ENCODE peak calls at places on chromosome 6, in five cellular contexts. One of them, this sample, is unnamed.

GRCh38 chr6:36984581-36985383 is 1.2 kb downstream of the MTCH1 start:
- DNase-seq in GM12878: no peak
- DNase-seq in WTC11: peak; percentile 68
- DNase-seq in H1: peak; percentile 67
- DNase-seq in HepG2: no peak
- DNase-seq in this sample: peak; percentile 66

GRCh38 chr6:135932651-135933050 is 81.2 kb downstream of the PDE7B start:
- DNase-seq in GM12878: no peak
- DNase-seq in WTC11: no peak
- DNase-seq in H1: no peak
- DNase-seq in HepG2: no peak
- DNase-seq in this sample: no peak

GRCh38 chr6:152669894-152670293 is 27.8 kb upstream of the MYCT1 start:
- DNase-seq in GM12878: no peak
- DNase-seq in WTC11: no peak
- DNase-seq in H1: no peak
- DNase-seq in HepG2: peak; percentile 5
- DNase-seq in this sample: no peak

GRCh38 chr6:41559655-41560439 is 13.7 kb downstream of the FOXP4 start:
- DNase-seq in GM12878: no peak
- DNase-seq in WTC11: no peak
- DNase-seq in H1: no peak
- DNase-seq in HepG2: no peak
- DNase-seq in this sample: no peak

GRCh38 chr6:4133941-4134838 is 1.2 kb downstream of the ECI2 start:
- DNase-seq in GM12878: no peak
- DNase-seq in WTC11: peak; percentile 42
- DNase-seq in H1: peak; percentile 61
- DNase-seq in HepG2: peak; percentile 57
- DNase-seq in this sample: peak; percentile 41

GRCh38 chr6:142947702-142948480 is 2.9 kb upstream of the HIVEP2 start:
- DNase-seq in GM12878: no peak
- DNase-seq in WTC11: no peak
- DNase-seq in H1: no peak
- DNase-seq in HepG2: no peak
- DNase-seq in this sample: no peak

GRCh38 chr6:42269553-42269952 is 51.9 kb upstream of the MRPS10 start:
- DNase-seq in GM12878: peak; percentile 83
- DNase-seq in WTC11: no peak
- DNase-seq in H1: no peak
- DNase-seq in HepG2: no peak
- DNase-seq in this sample: no peak

GRCh38 chr6:22153384-22154158 is 143.3 kb downstream of the PRL start:
- DNase-seq in GM12878: no peak
- DNase-seq in WTC11: no peak
- DNase-seq in H1: no peak
- DNase-seq in HepG2: no peak
- DNase-seq in this sample: no peak

GRCh38 chr6:143405381-143406154 is 44.9 kb downstream of the ADAT2 start:
- DNase-seq in GM12878: no peak
- DNase-seq in WTC11: no peak
- DNase-seq in H1: no peak
- DNase-seq in HepG2: no peak
- DNase-seq in this sample: no peak

GRCh38 chr6:77456531-77457248 is 6.6 kb downstream of the HTR1B start:
- DNase-seq in GM12878: no peak
- DNase-seq in WTC11: no peak
- DNase-seq in H1: no peak
- DNase-seq in HepG2: peak; percentile 12
- DNase-seq in this sample: no peak

GRCh38 chr6:117992856-117993255 is 85.8 kb downstream of the SLC35F1 start:
- DNase-seq in GM12878: no peak
- DNase-seq in WTC11: no peak
- DNase-seq in H1: no peak
- DNase-seq in HepG2: no peak
- DNase-seq in this sample: no peak

GRCh38 chr6:144581807-144582537 is 296.8 kb downstream of the UTRN start:
- DNase-seq in GM12878: no peak
- DNase-seq in WTC11: peak; percentile 13
- DNase-seq in H1: no peak
- DNase-seq in HepG2: peak; percentile 35
- DNase-seq in this sample: peak; percentile 24

GRCh38 chr6:45483021-45483420 is 105.3 kb upstream of the SUPT3H start:
- DNase-seq in GM12878: no peak
- DNase-seq in WTC11: no peak
- DNase-seq in H1: no peak
- DNase-seq in HepG2: no peak
- DNase-seq in this sample: no peak

GRCh38 chr6:29625337-29625930 is 7.5 kb downstream of the GABBR1 start:
- DNase-seq in GM12878: no peak
- DNase-seq in WTC11: no peak
- DNase-seq in H1: no peak
- DNase-seq in HepG2: no peak
- DNase-seq in this sample: peak; percentile 52

GRCh38 chr6:5466459-5466858 is 205.1 kb downstream of the FARS2 start:
- DNase-seq in GM12878: no peak
- DNase-seq in WTC11: no peak
- DNase-seq in H1: no peak
- DNase-seq in HepG2: no peak
- DNase-seq in this sample: peak; percentile 33

GRCh38 chr6:155079985-155080452 is 84.9 kb downstream of the TIAM2 start:
- DNase-seq in GM12878: peak; percentile 25
- DNase-seq in WTC11: no peak
- DNase-seq in H1: no peak
- DNase-seq in HepG2: no peak
- DNase-seq in this sample: peak; percentile 74

GRCh38 chr6:29011276-29011734 is 6.2 kb upstream of the ZNF311 start:
- DNase-seq in GM12878: no peak
- DNase-seq in WTC11: peak; percentile 71
- DNase-seq in H1: peak; percentile 73
- DNase-seq in HepG2: no peak
- DNase-seq in this sample: peak; percentile 65

GRCh38 chr6:117270121-117270959 is 5.0 kb downstream of the VGLL2 start:
- DNase-seq in GM12878: no peak
- DNase-seq in WTC11: peak; percentile 61
- DNase-seq in H1: peak; percentile 74
- DNase-seq in HepG2: no peak
- DNase-seq in this sample: no peak

GRCh38 chr6:133062702-133063319 is 178.3 kb upstream of the EYA4 start:
- DNase-seq in GM12878: no peak
- DNase-seq in WTC11: no peak
- DNase-seq in H1: no peak
- DNase-seq in HepG2: no peak
- DNase-seq in this sample: no peak

GRCh38 chr6:26363882-26364825 is 844 bp upstream of the BTN3A2 start:
- DNase-seq in GM12878: peak; percentile 17
- DNase-seq in WTC11: no peak
- DNase-seq in H1: no peak
- DNase-seq in HepG2: no peak
- DNase-seq in this sample: no peak

GRCh38 chr6:28719275-28719940 is 193.7 kb downstream of the GPX5 start:
- DNase-seq in GM12878: no peak
- DNase-seq in WTC11: peak; percentile 80
- DNase-seq in H1: peak; percentile 88
- DNase-seq in HepG2: peak; percentile 35
- DNase-seq in this sample: peak; percentile 57

GRCh38 chr6:140228491-140228890 is 854.0 kb upstream of the CITED2 start:
- DNase-seq in GM12878: no peak
- DNase-seq in WTC11: no peak
- DNase-seq in H1: no peak
- DNase-seq in HepG2: no peak
- DNase-seq in this sample: no peak

GRCh38 chr6:110590821-110591351 is 114.5 kb upstream of the SLC22A16 start:
- DNase-seq in GM12878: peak; percentile 32
- DNase-seq in WTC11: no peak
- DNase-seq in H1: no peak
- DNase-seq in HepG2: no peak
- DNase-seq in this sample: no peak

GRCh38 chr6:142014515-142014914 is 118.2 kb upstream of the GJE1 start:
- DNase-seq in GM12878: no peak
- DNase-seq in WTC11: no peak
- DNase-seq in H1: no peak
- DNase-seq in HepG2: no peak
- DNase-seq in this sample: no peak

GRCh38 chr6:84773431-84774173 is 9.2 kb upstream of the TBX18 start:
- DNase-seq in GM12878: no peak
- DNase-seq in WTC11: peak; percentile 65
- DNase-seq in H1: peak; percentile 78
- DNase-seq in HepG2: no peak
- DNase-seq in this sample: peak; percentile 33

GRCh38 chr6:33949877-33950831 is 146.4 kb upstream of the MLN start:
- DNase-seq in GM12878: no peak
- DNase-seq in WTC11: peak; percentile 39
- DNase-seq in H1: no peak
- DNase-seq in HepG2: no peak
- DNase-seq in this sample: no peak

GRCh38 chr6:112311950-112312547 is 35.1 kb upstream of the RFPL4B start:
- DNase-seq in GM12878: no peak
- DNase-seq in WTC11: no peak
- DNase-seq in H1: no peak
- DNase-seq in HepG2: peak; percentile 7
- DNase-seq in this sample: peak; percentile 31

GRCh38 chr6:16086970-16087369 is 41.9 kb upstream of the MYLIP start:
- DNase-seq in GM12878: no peak
- DNase-seq in WTC11: no peak
- DNase-seq in H1: no peak
- DNase-seq in HepG2: no peak
- DNase-seq in this sample: no peak

DNA sequence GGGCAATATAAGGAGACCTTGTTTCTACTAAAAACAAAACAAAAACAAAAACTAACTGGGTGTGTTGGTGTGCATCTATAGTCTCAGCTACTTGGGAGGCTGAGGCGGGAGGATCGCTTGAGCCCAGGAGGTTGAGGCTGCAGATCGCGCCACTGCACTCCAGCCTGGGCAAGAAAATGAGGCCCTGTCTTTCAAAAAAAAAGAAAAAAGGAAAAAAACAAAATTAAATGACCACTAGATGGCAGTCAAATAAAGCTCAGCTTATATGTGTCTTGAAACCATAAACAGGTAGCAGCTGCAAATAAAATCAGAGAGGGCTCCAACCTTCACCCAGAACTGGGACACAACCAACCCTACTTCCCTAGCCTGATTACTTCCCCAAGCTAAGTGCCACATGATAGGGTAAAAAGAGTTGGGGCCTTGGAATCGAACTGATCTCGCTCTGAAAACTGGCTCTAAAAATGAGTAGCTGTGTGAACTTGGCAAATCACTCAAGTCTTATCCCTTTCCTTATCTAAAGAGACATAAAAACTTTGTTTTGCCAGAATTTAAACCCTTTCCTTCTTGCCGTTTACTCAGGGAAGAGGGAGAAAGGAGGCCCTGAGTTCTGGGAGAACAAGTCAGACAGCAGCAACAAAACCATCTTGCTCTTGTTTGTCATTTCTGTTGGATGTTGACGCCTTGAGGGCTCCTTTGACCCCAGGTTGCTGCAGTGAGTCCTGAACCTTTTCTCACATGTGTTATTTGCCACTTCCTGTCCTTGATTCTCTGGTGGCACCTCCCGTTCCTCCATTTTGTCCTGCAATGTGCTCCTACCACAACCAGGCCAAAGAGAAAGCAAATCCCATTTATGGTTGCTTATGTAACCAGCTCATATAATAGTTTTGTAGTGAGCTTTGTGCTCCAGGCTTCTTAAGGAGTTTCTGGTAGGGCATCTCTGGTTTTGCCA is 66.9 kb upstream of the ADGRF4 start:
- DNase-seq in GM12878: peak; percentile 32
- DNase-seq in WTC11: no peak
- DNase-seq in H1: no peak
- DNase-seq in HepG2: peak; percentile 66
- DNase-seq in this sample: peak; percentile 65
- TF ChIP-seq ATF2 in GM12878: no peak
- TF ChIP-seq ATF2 in WTC11: no peak
- TF ChIP-seq ATF2 in H1: no peak
- TF ChIP-seq ATF2 in HepG2: no peak
- TF ChIP-seq ATF2 in this sample: no peak

GRCh38 chr6:161545741-161546140 is 271.9 kb upstream of the AGPAT4 start:
- DNase-seq in GM12878: no peak
- DNase-seq in WTC11: no peak
- DNase-seq in H1: no peak
- DNase-seq in HepG2: no peak
- DNase-seq in this sample: no peak
- TF ChIP-seq ATF2 in GM12878: no peak
- TF ChIP-seq ATF2 in WTC11: no peak
- TF ChIP-seq ATF2 in H1: no peak
- TF ChIP-seq ATF2 in HepG2: no peak
- TF ChIP-seq ATF2 in this sample: no peak

DNA sequence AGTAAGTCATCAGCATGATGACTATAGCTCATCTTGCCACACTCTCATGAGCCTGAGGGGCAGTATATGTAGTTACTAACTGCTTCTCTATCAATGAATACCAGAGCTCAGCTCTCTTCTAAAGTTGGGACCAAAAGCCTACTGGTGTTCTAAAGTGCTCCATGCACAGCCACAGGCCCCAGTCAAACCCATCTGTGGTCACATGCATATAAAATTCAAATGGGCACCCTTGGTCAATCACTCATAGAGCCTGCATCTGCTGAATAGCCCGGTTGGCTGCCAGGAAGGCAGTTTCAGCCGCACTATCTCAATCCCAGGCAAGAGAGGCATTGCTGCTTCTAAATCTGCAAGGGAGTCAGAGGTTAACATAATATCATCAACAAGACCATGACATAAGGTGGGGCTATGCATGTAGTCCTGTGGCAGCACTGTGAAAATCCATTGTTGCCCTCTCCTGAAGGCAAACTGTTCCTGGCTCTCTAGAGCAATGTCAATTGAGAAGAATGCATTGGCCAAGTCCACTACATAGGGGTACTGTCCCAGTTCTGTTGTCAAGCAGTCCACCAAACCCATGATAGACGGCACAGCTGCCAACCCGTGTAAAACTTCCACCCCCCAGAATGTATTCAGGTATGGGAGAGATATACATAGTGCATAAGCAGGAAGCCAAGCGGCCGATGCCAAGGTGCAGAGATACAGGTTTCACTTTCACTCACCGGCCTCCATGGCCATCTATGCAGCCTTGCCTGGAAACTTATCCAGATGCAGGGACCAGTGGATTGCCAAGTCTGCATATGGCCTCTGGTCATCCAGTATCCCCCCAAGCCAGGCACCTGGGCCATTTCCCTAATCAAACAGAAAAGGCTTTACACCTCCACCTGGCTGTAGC is 76.2 kb downstream of the ALDH8A1 start:
- DNase-seq in GM12878: no peak
- DNase-seq in WTC11: no peak
- DNase-seq in H1: no peak
- DNase-seq in HepG2: no peak
- DNase-seq in this sample: no peak
- TF ChIP-seq ATF2 in GM12878: no peak
- TF ChIP-seq ATF2 in WTC11: no peak
- TF ChIP-seq ATF2 in H1: no peak
- TF ChIP-seq ATF2 in HepG2: no peak
- TF ChIP-seq ATF2 in this sample: no peak

DNA sequence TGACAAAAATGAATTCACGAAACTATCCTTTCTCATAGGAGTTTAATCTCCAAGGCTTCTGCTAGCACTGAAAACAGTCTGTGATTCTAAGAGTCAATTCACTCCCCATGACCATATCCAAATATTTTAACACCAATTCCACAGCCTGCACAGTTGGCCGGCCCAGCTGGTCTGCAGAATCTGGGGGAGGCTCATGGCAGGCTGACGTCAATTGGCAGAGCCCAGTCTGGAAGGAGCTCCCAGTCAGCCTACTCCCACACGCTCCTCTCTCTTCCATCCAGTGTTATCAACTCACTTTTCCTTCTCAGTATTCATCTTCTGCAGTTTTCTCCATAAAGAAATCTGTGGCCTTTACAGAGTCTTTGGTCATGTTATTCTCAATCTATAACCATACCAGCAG is 111.0 kb downstream of the TBXT start:
- DNase-seq in GM12878: no peak
- DNase-seq in WTC11: no peak
- DNase-seq in H1: no peak
- DNase-seq in HepG2: no peak
- DNase-seq in this sample: no peak
- TF ChIP-seq ATF2 in GM12878: no peak
- TF ChIP-seq ATF2 in WTC11: no peak
- TF ChIP-seq ATF2 in H1: no peak
- TF ChIP-seq ATF2 in HepG2: no peak
- TF ChIP-seq ATF2 in this sample: no peak